ENCODE peak calls at places on chromosome 2, in nine cellular contexts. N is mesendoderm, B is NT2/D1, K is RWPE1, Z is kidney tubule cell, A is T-helper 1 cell, C is H54, M is tibial nerve, T is NCI-H774. G is an unnamed sample.

GRCh38 chr2:1744151-1744445 is 217 bp downstream of the PXDN start:
- DNase-seq in N (no peak), B (no peak), K (no peak), Z (no peak), A (no peak), C (no peak), M (no peak), T (no peak), G (no peak)

GRCh38 chr2:222944552-222944951 is 83.7 kb downstream of the ACSL3 start:
- DNase-seq in N (no peak), B (no peak), K (no peak), Z (peak; percentile 64), A (no peak), C (no peak), M (no peak), T (no peak), G (no peak)

GRCh38 chr2:176554107-176555048 is 285.1 kb downstream of the MTX2 start:
- DNase-seq in N (peak; percentile 71), B (peak; percentile 51), K (peak; percentile 71), Z (peak; percentile 65), A (peak; percentile 36), C (no peak), M (peak; percentile 12), T (peak; percentile 70), G (peak; percentile 84)

GRCh38 chr2:162244559-162245031 is 1.4 kb upstream of the FAP start:
- DNase-seq in N (no peak), B (no peak), K (peak; percentile 87), Z (peak; percentile 97), A (no peak), C (peak; percentile 16), M (no peak), T (no peak), G (no peak)

GRCh38 chr2:120871016-120871635 is 135.5 kb downstream of the GLI2 start:
- DNase-seq in N (no peak), B (no peak), K (no peak), Z (no peak), A (no peak), C (no peak), M (no peak), T (no peak), G (no peak)

GRCh38 chr2:171410624-171411023 is 23.2 kb downstream of the METTL8 start:
- DNase-seq in N (no peak), B (no peak), K (no peak), Z (no peak), A (no peak), C (no peak), M (no peak), T (no peak), G (no peak)

GRCh38 chr2:120434909-120435308 is 89.0 kb downstream of the INHBB start:
- DNase-seq in N (no peak), B (no peak), K (no peak), Z (no peak), A (no peak), C (no peak), M (no peak), T (no peak), G (no peak)

GRCh38 chr2:217988014-217988839 is 14.6 kb downstream of the TNS1 start:
- DNase-seq in N (peak; percentile 98), B (peak; percentile 59), K (peak; percentile 92), Z (peak; percentile 89), A (peak; percentile 26), C (peak; percentile 70), M (peak; percentile 89), T (peak; percentile 78), G (peak; percentile 30)

GRCh38 chr2:39304200-39304599 is 60.4 kb upstream of the CDKL4 start:
- DNase-seq in N (no peak), B (no peak), K (no peak), Z (no peak), A (no peak), C (no peak), M (no peak), T (no peak), G (no peak)

GRCh38 chr2:225136552-225136951 is 94.3 kb upstream of the DOCK10 start:
- DNase-seq in N (no peak), B (no peak), K (no peak), Z (no peak), A (no peak), C (no peak), M (no peak), T (no peak), G (no peak)

GRCh38 chr2:200352631-200353030 is 46.1 kb downstream of the SPATS2L start:
- DNase-seq in N (peak; percentile 91), B (no peak), K (peak; percentile 59), Z (peak; percentile 88), A (no peak), C (no peak), M (no peak), T (no peak), G (no peak)

GRCh38 chr2:19955544-19956422 is 34.1 kb downstream of the WDR35 start:
- DNase-seq in N (peak; percentile 89), B (peak; percentile 54), K (peak; percentile 72), Z (peak; percentile 76), A (peak; percentile 53), C (peak; percentile 47), M (no peak), T (peak; percentile 24), G (peak; percentile 15)

GRCh38 chr2:1641498-1641897 is 102.8 kb downstream of the PXDN start:
- DNase-seq in N (peak; percentile 65), B (peak; percentile 38), K (no peak), Z (no peak), A (no peak), C (no peak), M (no peak), T (no peak), G (no peak)

GRCh38 chr2:151217343-151217742 is 44.3 kb downstream of the RBM43 start:
- DNase-seq in N (no peak), B (no peak), K (no peak), Z (no peak), A (no peak), C (no peak), M (no peak), T (no peak), G (no peak)

GRCh38 chr2:73386894-73387636 is 1.4 kb downstream of the ALMS1 start:
- DNase-seq in N (no peak), B (no peak), K (no peak), Z (peak; percentile 3), A (no peak), C (no peak), M (no peak), T (no peak), G (no peak)

GRCh38 chr2:16166327-16166981 is 226.1 kb downstream of the MYCN start:
- DNase-seq in N (no peak), B (peak; percentile 92), K (no peak), Z (no peak), A (no peak), C (no peak), M (no peak), T (no peak), G (no peak)

GRCh38 chr2:70501728-70502127 is 51.9 kb downstream of the TGFA start:
- DNase-seq in N (no peak), B (no peak), K (no peak), Z (no peak), A (no peak), C (no peak), M (no peak), T (no peak), G (no peak)

GRCh38 chr2:187581125-187581896 is 27.1 kb upstream of the TFPI start:
- DNase-seq in N (peak; percentile 64), B (peak; percentile 33), K (peak; percentile 13), Z (peak; percentile 53), A (peak; percentile 25), C (no peak), M (no peak), T (peak; percentile 50), G (peak; percentile 40)

GRCh38 chr2:165147201-165148045 is 56.4 kb downstream of the SCN3A start:
- DNase-seq in N (no peak), B (no peak), K (no peak), Z (no peak), A (no peak), C (no peak), M (no peak), T (no peak), G (no peak)

GRCh38 chr2:231183851-231184250 is 14.6 kb upstream of the ARMC9 start:
- DNase-seq in N (no peak), B (no peak), K (no peak), Z (no peak), A (no peak), C (no peak), M (no peak), T (no peak), G (no peak)

G was measured in NCI-H1092 treated with DMSO at 0.1 percent for 48 hours.